ENCODE peak calls at places on chromosome 17, in four cellular contexts. W is activated CD4-positive, alpha-beta T cell treated with anti-CD3 and anti-CD28 coated beads, Interleukin-2, amount 50 U/mL, for 4 hours; V is epithelial cell of proximal tubule; G is skeletal muscle cell. L is an unnamed sample.

GRCh38 chr17:78892936-78893379 is 10.0 kb downstream of the CEP295NL start:
- DNase-seq in W (no peak), V (no peak), G (no peak), L (no peak)

GRCh38 chr17:15649861-15650391 is 30.4 kb upstream of the FBXW10B start:
- DNase-seq in G (no peak), V (no peak), W (no peak), L (no peak)

GRCh38 chr17:74900208-74900607 is 6.8 kb upstream of the FADS6 start:
- DNase-seq in G (no peak), W (no peak), V (no peak), L (no peak)

GRCh38 chr17:80941743-80942211 is 49.9 kb upstream of the CHMP6 start:
- DNase-seq in G (no peak), V (no peak), W (no peak), L (no peak)

GRCh38 chr17:79261361-79262072 is 186.9 kb downstream of the ENGASE start:
- DNase-seq in G (no peak), V (no peak), W (no peak), L (no peak)

GRCh38 chr17:2996208-2996855 is 67.1 kb downstream of the OR1D5 start:
- DNase-seq in W (no peak), V (no peak), G (no peak), L (no peak)

GRCh38 chr17:6753006-6753445 is 2.8 kb upstream of the XAF1 start:
- DNase-seq in V (peak), G (peak), W (no peak), L (peak)

GRCh38 chr17:16100737-16101400 is 101.2 kb downstream of the TTC19 start:
- DNase-seq in W (no peak), G (no peak), V (no peak), L (no peak)

GRCh38 chr17:290121-290521 is 62.5 kb downstream of the RPH3AL start:
- DNase-seq in V (no peak), W (no peak), G (no peak), L (peak)

GRCh38 chr17:37458805-37459204 is 30.9 kb upstream of the DUSP14 start:
- DNase-seq in W (no peak), G (peak), V (no peak), L (no peak)

GRCh38 chr17:9409026-9409425 is 166.6 kb downstream of the STX8 start:
- DNase-seq in W (no peak), G (no peak), V (no peak), L (no peak)

GRCh38 chr17:55383771-55384679 is 37.6 kb downstream of the MMD start:
- DNase-seq in V (no peak), G (no peak), W (no peak), L (no peak)

GRCh38 chr17:27336217-27336616 is 42.3 kb downstream of the WSB1 start:
- DNase-seq in V (no peak), W (no peak), G (no peak), L (no peak)

GRCh38 chr17:36674278-36674650 is 72.9 kb downstream of the MRM1 start:
- DNase-seq in V (no peak), W (no peak), G (no peak), L (peak)

GRCh38 chr17:66715076-66715675 is 119.7 kb upstream of the CACNG5 start:
- DNase-seq in W (no peak), G (no peak), V (no peak), L (no peak)

GRCh38 chr17:46841561-46842379 is 9.6 kb upstream of the WNT9B start:
- DNase-seq in W (no peak), V (no peak), G (no peak), L (no peak)

GRCh38 chr17:76547183-76547641 is 7.4 kb downstream of the PRCD start:
- DNase-seq in W (peak), G (peak), V (no peak), L (peak)

GRCh38 chr17:58324409-58325288 is 3.9 kb downstream of the TSPOAP1 start:
- DNase-seq in W (no peak), V (no peak), G (no peak), L (no peak)

GRCh38 chr17:44002141-44002848 is 2.1 kb upstream of the NAGS start:
- DNase-seq in V (peak), W (no peak), G (peak), L (no peak)

GRCh38 chr17:3704931-3705717 is 9.2 kb upstream of the P2RX5 start:
- DNase-seq in V (no peak), W (no peak), G (no peak), L (no peak)

GRCh38 chr17:1181769-1182137 is 2.0 kb upstream of the ABR start:
- DNase-seq in G (no peak), W (no peak), V (no peak), L (no peak)

GRCh38 chr17:21513012-21513570 is 136.9 kb downstream of the KCNJ12 start:
- DNase-seq in G (no peak), V (no peak), W (peak), L (peak)

GRCh38 chr17:78838574-78839005 is 2.0 kb downstream of the USP36 start:
- DNase-seq in V (no peak), G (no peak), W (no peak), L (no peak)

GRCh38 chr17:64216030-64216384 is 47.1 kb downstream of the TEX2 start:
- DNase-seq in W (no peak), G (no peak), V (no peak), L (no peak)

L was measured in CD8-positive, alpha-beta memory T cell.